ENCODE peak calls at places on chromosomes 13 and 19, in four cellular contexts. B, Y, J and P are unnamed samples.

GRCh38 chr19:18846862-18847515 is 15.2 kb downstream of the UPF1 start:
- DNase-seq in B (peak), Y (peak), J (peak), P (peak)

GRCh38 chr19:4600082-4600481 is 39.2 kb upstream of the TNFAIP8L1 start:
- DNase-seq in B (no peak), Y (no peak), J (no peak), P (no peak)

GRCh38 chr19:23974941-23975340 is 60.3 kb downstream of the ZNF726 start:
- DNase-seq in B (no peak), Y (no peak), J (no peak), P (no peak)

GRCh38 chr13:109172099-109172498 is 542.7 kb downstream of the MYO16 start:
- DNase-seq in B (no peak), Y (no peak), J (no peak), P (no peak)

GRCh38 chr13:109204252-109204651 is 574.8 kb downstream of the MYO16 start:
- DNase-seq in B (peak), Y (no peak), J (no peak), P (no peak)

GRCh38 chr19:9847087-9847671 is 12.1 kb downstream of the PIN1 start:
- DNase-seq in B (peak), Y (peak), J (peak), P (peak)

GRCh38 chr13:26605845-26606244 is 48.4 kb downstream of the WASF3 start:
- DNase-seq in B (no peak), Y (no peak), J (no peak), P (no peak)

GRCh38 chr13:64277097-64277496 is 2861.4 kb upstream of the PCDH20 start:
- DNase-seq in B (no peak), Y (no peak), J (no peak), P (no peak)

GRCh38 chr13:44504146-44504545 is 72.0 kb downstream of the TSC22D1 start:
- DNase-seq in B (no peak), Y (no peak), J (no peak), P (no peak)

GRCh38 chr13:42847891-42848663 is 66.7 kb downstream of the FAM216B start:
- DNase-seq in B (peak), Y (no peak), J (no peak), P (no peak)

GRCh38 chr13:97977982-97978381 is 24.5 kb downstream of the IPO5 start:
- DNase-seq in B (no peak), Y (no peak), J (no peak), P (no peak)

GRCh38 chr19:290539-291521 is at the start of gene PLPP2:
- DNase-seq in B (no peak), Y (no peak), J (peak), P (no peak)

GRCh38 chr19:5217171-5217570 is 123.4 kb downstream of the PTPRS start:
- DNase-seq in B (no peak), Y (no peak), J (no peak), P (no peak)

GRCh38 chr13:112744306-112745021 is 54.6 kb downstream of the ATP11A start:
- DNase-seq in B (peak), Y (peak), J (no peak), P (no peak)

GRCh38 chr13:48896312-48896711 is 79.4 kb upstream of the FNDC3A start:
- DNase-seq in B (peak), Y (peak), J (no peak), P (no peak)

GRCh38 chr13:34867590-34867989 is 74.5 kb upstream of the NBEA start:
- DNase-seq in B (peak), Y (peak), J (no peak), P (no peak)

GRCh38 chr13:79457948-79458347 is 23.0 kb upstream of the NDFIP2 start:
- DNase-seq in B (peak), Y (peak), J (no peak), P (no peak)

GRCh38 chr13:29589967-29590366 is 5.5 kb downstream of the SLC7A1 start:
- DNase-seq in B (no peak), Y (no peak), J (no peak), P (no peak)

GRCh38 chr19:53945441-53945840 is 17.3 kb upstream of the CACNG8 start:
- DNase-seq in B (no peak), Y (peak), J (no peak), P (peak)